ENCODE peak calls at places on chromosomes 13 and 19, in seven cellular contexts. One of them, this sample, is unnamed.

GRCh38 chr13:50353651-50354415 is 338.6 kb downstream of the KCNRG start:
- DNase-seq in vagina: no peak
- DNase-seq in stomach: no peak
- DNase-seq in fibroblast of lung: peak
- DNase-seq in IMR-90: peak
- DNase-seq in A549: no peak
- DNase-seq in left lung: no peak
- DNase-seq in this sample: no peak

GRCh38 chr19:50387176-50387867 is 3.2 kb downstream of the POLD1 start:
- DNase-seq in vagina: no peak
- DNase-seq in stomach: no peak
- DNase-seq in fibroblast of lung: peak
- DNase-seq in IMR-90: peak
- DNase-seq in A549: no peak
- DNase-seq in left lung: peak
- DNase-seq in this sample: no peak

GRCh38 chr13:66530686-66531085 is 699.5 kb downstream of the PCDH9 start:
- DNase-seq in vagina: no peak
- DNase-seq in stomach: no peak
- DNase-seq in fibroblast of lung: no peak
- DNase-seq in IMR-90: no peak
- DNase-seq in A549: no peak
- DNase-seq in left lung: no peak
- DNase-seq in this sample: no peak

GRCh38 chr13:73171242-73171641 is 112.4 kb downstream of the KLF5 start:
- DNase-seq in vagina: no peak
- DNase-seq in stomach: no peak
- DNase-seq in fibroblast of lung: no peak
- DNase-seq in IMR-90: no peak
- DNase-seq in A549: no peak
- DNase-seq in left lung: no peak
- DNase-seq in this sample: no peak

GRCh38 chr13:97285221-97285955 is 63.3 kb downstream of the MBNL2 start:
- DNase-seq in vagina: no peak
- DNase-seq in stomach: no peak
- DNase-seq in fibroblast of lung: no peak
- DNase-seq in IMR-90: no peak
- DNase-seq in A549: no peak
- DNase-seq in left lung: no peak
- DNase-seq in this sample: no peak

GRCh38 chr13:20477394-20477793 is 48.3 kb downstream of the CRYL1 start:
- DNase-seq in vagina: no peak
- DNase-seq in stomach: no peak
- DNase-seq in fibroblast of lung: no peak
- DNase-seq in IMR-90: no peak
- DNase-seq in A549: no peak
- DNase-seq in left lung: no peak
- DNase-seq in this sample: no peak

GRCh38 chr13:35761440-35762252 is 285.2 kb upstream of the MAB21L1 start:
- DNase-seq in vagina: no peak
- DNase-seq in stomach: no peak
- DNase-seq in fibroblast of lung: no peak
- DNase-seq in IMR-90: no peak
- DNase-seq in A549: no peak
- DNase-seq in left lung: no peak
- DNase-seq in this sample: no peak

GRCh38 chr19:35353635-35354034 is 4.6 kb upstream of the FFAR3 start:
- DNase-seq in vagina: no peak
- DNase-seq in stomach: no peak
- DNase-seq in fibroblast of lung: peak
- DNase-seq in IMR-90: no peak
- DNase-seq in A549: no peak
- DNase-seq in left lung: no peak
- DNase-seq in this sample: no peak

GRCh38 chr19:46746281-46746965 is at the start of gene STRN4:
- DNase-seq in vagina: no peak
- DNase-seq in stomach: peak
- DNase-seq in fibroblast of lung: no peak
- DNase-seq in IMR-90: no peak
- DNase-seq in A549: no peak
- DNase-seq in left lung: no peak
- DNase-seq in this sample: peak

GRCh38 chr19:2129022-2129421 is 22.3 kb downstream of the AP3D1 start:
- DNase-seq in vagina: no peak
- DNase-seq in stomach: no peak
- DNase-seq in fibroblast of lung: no peak
- DNase-seq in IMR-90: no peak
- DNase-seq in A549: no peak
- DNase-seq in left lung: no peak
- DNase-seq in this sample: no peak

GRCh38 chr13:50060718-50061117 is 45.5 kb downstream of the KCNRG start:
- DNase-seq in vagina: no peak
- DNase-seq in stomach: no peak
- DNase-seq in fibroblast of lung: peak
- DNase-seq in IMR-90: no peak
- DNase-seq in A549: no peak
- DNase-seq in left lung: no peak
- DNase-seq in this sample: no peak

GRCh38 chr19:4343056-4343844 is at the start of gene MPND:
- DNase-seq in vagina: no peak
- DNase-seq in stomach: peak
- DNase-seq in fibroblast of lung: peak
- DNase-seq in IMR-90: peak
- DNase-seq in A549: peak
- DNase-seq in left lung: peak
- DNase-seq in this sample: peak

GRCh38 chr13:59677966-59678814 is 485.5 kb downstream of the DIAPH3 start:
- DNase-seq in vagina: no peak
- DNase-seq in stomach: no peak
- DNase-seq in fibroblast of lung: peak
- DNase-seq in IMR-90: peak
- DNase-seq in A549: peak
- DNase-seq in left lung: no peak
- DNase-seq in this sample: no peak

GRCh38 chr19:16379521-16380313 is 55.1 kb downstream of the KLF2 start:
- DNase-seq in vagina: no peak
- DNase-seq in stomach: no peak
- DNase-seq in fibroblast of lung: no peak
- DNase-seq in IMR-90: no peak
- DNase-seq in A549: no peak
- DNase-seq in left lung: no peak
- DNase-seq in this sample: no peak

GRCh38 chr13:44140146-44140545 is 233.5 kb upstream of the SERP2 start:
- DNase-seq in vagina: no peak
- DNase-seq in stomach: peak
- DNase-seq in fibroblast of lung: no peak
- DNase-seq in IMR-90: no peak
- DNase-seq in A549: no peak
- DNase-seq in left lung: no peak
- DNase-seq in this sample: no peak

GRCh38 chr13:48727252-48728011 is 73.7 kb downstream of the CYSLTR2 start:
- DNase-seq in vagina: no peak
- DNase-seq in stomach: no peak
- DNase-seq in fibroblast of lung: peak
- DNase-seq in IMR-90: peak
- DNase-seq in A549: no peak
- DNase-seq in left lung: no peak
- DNase-seq in this sample: peak

GRCh38 chr13:32660227-32660626 is 74.0 kb downstream of the PDS5B start:
- DNase-seq in vagina: no peak
- DNase-seq in stomach: peak
- DNase-seq in fibroblast of lung: no peak
- DNase-seq in IMR-90: no peak
- DNase-seq in A549: no peak
- DNase-seq in left lung: no peak
- DNase-seq in this sample: no peak

GRCh38 chr13:45615501-45616101 is at the start of gene ERICH6B:
- DNase-seq in vagina: no peak
- DNase-seq in stomach: no peak
- DNase-seq in fibroblast of lung: peak
- DNase-seq in IMR-90: peak
- DNase-seq in A549: peak
- DNase-seq in left lung: no peak
- DNase-seq in this sample: no peak

GRCh38 chr19:31985001-31985605 is 360.3 kb upstream of the ZNF507 start:
- DNase-seq in vagina: no peak
- DNase-seq in stomach: no peak
- DNase-seq in fibroblast of lung: peak
- DNase-seq in IMR-90: no peak
- DNase-seq in A549: no peak
- DNase-seq in left lung: no peak
- DNase-seq in this sample: no peak

GRCh38 chr19:3467437-3468198 is 12.7 kb downstream of the SMIM24 start:
- DNase-seq in vagina: no peak
- DNase-seq in stomach: no peak
- DNase-seq in fibroblast of lung: no peak
- DNase-seq in IMR-90: no peak
- DNase-seq in A549: no peak
- DNase-seq in left lung: no peak
- DNase-seq in this sample: no peak

GRCh38 chr19:12665281-12665573 is 1.3 kb downstream of the MAN2B1 start:
- DNase-seq in vagina: no peak
- DNase-seq in stomach: peak
- DNase-seq in fibroblast of lung: no peak
- DNase-seq in IMR-90: no peak
- DNase-seq in A549: no peak
- DNase-seq in left lung: peak
- DNase-seq in this sample: peak

GRCh38 chr13:32267836-32268439 is 47.2 kb downstream of the ZAR1L start:
- DNase-seq in vagina: no peak
- DNase-seq in stomach: peak
- DNase-seq in fibroblast of lung: no peak
- DNase-seq in IMR-90: no peak
- DNase-seq in A549: no peak
- DNase-seq in left lung: no peak
- DNase-seq in this sample: no peak

GRCh38 chr13:111639994-111640393 is 319.6 kb downstream of the TEX29 start:
- DNase-seq in vagina: no peak
- DNase-seq in stomach: no peak
- DNase-seq in fibroblast of lung: no peak
- DNase-seq in IMR-90: no peak
- DNase-seq in A549: no peak
- DNase-seq in left lung: no peak
- DNase-seq in this sample: no peak

GRCh38 chr19:14138576-14139265 is 2.3 kb upstream of the ASF1B start:
- DNase-seq in vagina: no peak
- DNase-seq in stomach: no peak
- DNase-seq in fibroblast of lung: peak
- DNase-seq in IMR-90: peak
- DNase-seq in A549: no peak
- DNase-seq in left lung: no peak
- DNase-seq in this sample: no peak

GRCh38 chr19:42461700-42462324 is 19.1 kb upstream of the CXCL17 start:
- DNase-seq in vagina: no peak
- DNase-seq in stomach: no peak
- DNase-seq in fibroblast of lung: no peak
- DNase-seq in IMR-90: no peak
- DNase-seq in A549: no peak
- DNase-seq in left lung: no peak
- DNase-seq in this sample: peak

GRCh38 chr19:5557691-5558090 is 10.1 kb downstream of the TINCR start:
- DNase-seq in vagina: no peak
- DNase-seq in stomach: no peak
- DNase-seq in fibroblast of lung: no peak
- DNase-seq in IMR-90: no peak
- DNase-seq in A549: no peak
- DNase-seq in left lung: no peak
- DNase-seq in this sample: no peak
- H3K4me3 ChIP-seq in vagina: no peak
- H3K4me3 ChIP-seq in stomach: no peak
- H3K4me3 ChIP-seq in fibroblast of lung: no peak
- H3K4me3 ChIP-seq in IMR-90: no peak
- H3K4me3 ChIP-seq in A549: no peak
- H3K4me3 ChIP-seq in left lung: no peak
- H3K4me3 ChIP-seq in this sample: no peak

GRCh38 chr13:80469841-80470378 is 129.0 kb upstream of the SPRY2 start:
- DNase-seq in vagina: peak
- DNase-seq in stomach: no peak
- DNase-seq in fibroblast of lung: peak
- DNase-seq in IMR-90: peak
- DNase-seq in A549: peak
- DNase-seq in left lung: peak
- DNase-seq in this sample: peak
- H3K27ac ChIP-seq in vagina: peak
- H3K27ac ChIP-seq in stomach: no peak
- H3K27ac ChIP-seq in fibroblast of lung: no peak
- H3K27ac ChIP-seq in IMR-90: no peak
- H3K27ac ChIP-seq in A549: peak
- H3K27ac ChIP-seq in left lung: peak
- H3K27ac ChIP-seq in this sample: peak

GRCh38 chr13:30128095-30128494 is 179.3 kb downstream of the KATNAL1 start:
- DNase-seq in vagina: no peak
- DNase-seq in stomach: peak
- DNase-seq in fibroblast of lung: no peak
- DNase-seq in IMR-90: no peak
- DNase-seq in A549: no peak
- DNase-seq in left lung: no peak
- DNase-seq in this sample: no peak
- TF ChIP-seq CTCF in vagina: no peak
- TF ChIP-seq CTCF in stomach: no peak
- TF ChIP-seq CTCF in fibroblast of lung: no peak
- TF ChIP-seq CTCF in IMR-90: no peak
- TF ChIP-seq CTCF in A549: no peak
- TF ChIP-seq CTCF in left lung: no peak
- TF ChIP-seq CTCF in this sample: no peak

GRCh38 chr13:40344270-40345148 is 321.9 kb downstream of the FOXO1 start:
- DNase-seq in vagina: peak
- DNase-seq in stomach: no peak
- DNase-seq in fibroblast of lung: peak
- DNase-seq in IMR-90: no peak
- DNase-seq in A549: peak
- DNase-seq in left lung: no peak
- DNase-seq in this sample: no peak

GRCh38 chr13:40343550-40344269 is 322.7 kb downstream of the FOXO1 start:
- DNase-seq in vagina: peak
- DNase-seq in stomach: no peak
- DNase-seq in fibroblast of lung: peak
- DNase-seq in IMR-90: no peak
- DNase-seq in A549: no peak
- DNase-seq in left lung: no peak
- DNase-seq in this sample: no peak

GRCh38 chr13:40342461-40342860 is 324.0 kb downstream of the FOXO1 start:
- DNase-seq in vagina: peak
- DNase-seq in stomach: no peak
- DNase-seq in fibroblast of lung: no peak
- DNase-seq in IMR-90: no peak
- DNase-seq in A549: no peak
- DNase-seq in left lung: no peak
- DNase-seq in this sample: no peak

GRCh38 chr13:40341501-40341900 is 324.9 kb downstream of the FOXO1 start:
- DNase-seq in vagina: peak
- DNase-seq in stomach: no peak
- DNase-seq in fibroblast of lung: no peak
- DNase-seq in IMR-90: no peak
- DNase-seq in A549: no peak
- DNase-seq in left lung: no peak
- DNase-seq in this sample: no peak

DNA sequence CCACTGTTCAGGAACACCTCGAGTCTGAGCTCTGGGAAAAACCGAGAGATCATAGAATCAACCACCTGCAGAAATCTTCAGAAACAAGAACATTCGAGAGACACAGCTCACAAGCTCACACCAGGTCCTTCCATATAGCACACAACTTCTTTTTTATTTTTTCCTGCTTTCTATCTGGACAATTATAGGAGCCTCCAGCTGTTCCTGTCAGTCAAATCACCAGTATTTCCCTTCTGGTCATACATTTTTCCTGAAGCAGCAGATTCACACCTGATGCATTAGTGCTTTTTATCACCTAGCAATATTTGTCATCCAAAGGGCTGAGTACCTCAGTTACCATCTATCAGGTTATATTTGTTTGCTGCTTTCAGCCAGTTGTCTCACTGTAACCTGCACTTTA is 323.5 kb downstream of the FOXO1 start:
- DNase-seq in vagina: no peak
- DNase-seq in stomach: no peak
- DNase-seq in fibroblast of lung: no peak
- DNase-seq in IMR-90: no peak
- DNase-seq in A549: no peak
- DNase-seq in left lung: no peak
- DNase-seq in this sample: no peak
- H3K4me3 ChIP-seq in vagina: no peak
- H3K4me3 ChIP-seq in stomach: no peak
- H3K4me3 ChIP-seq in fibroblast of lung: no peak
- H3K4me3 ChIP-seq in IMR-90: no peak
- H3K4me3 ChIP-seq in A549: no peak
- H3K4me3 ChIP-seq in left lung: no peak
- H3K4me3 ChIP-seq in this sample: no peak